ENCODE peak calls at places on chromosomes 16 and 17, in five cellular contexts. E, N, T, O and J are unnamed samples.

GRCh38 chr16:3363793-3364192 is 8.1 kb downstream of the OR2C1 start:
- DNase-seq in O (no peak), N (peak; percentile 85), T (peak; percentile 22), E (no peak), J (peak; percentile 32)

GRCh38 chr17:6936370-6937028 is 59.4 kb upstream of the ALOX12 start:
- DNase-seq in N (no peak), T (no peak), O (no peak), E (peak; percentile 33), J (no peak)

GRCh38 chr17:69672924-69673323 is 258.4 kb downstream of the MAP2K6 start:
- DNase-seq in E (no peak), N (no peak), T (no peak), O (no peak), J (no peak)

GRCh38 chr17:55144518-55144917 is 120.2 kb upstream of the HLF start:
- DNase-seq in O (no peak), N (no peak), E (no peak), T (no peak), J (no peak)

GRCh38 chr16:49311823-49312222 is 30.2 kb upstream of the CBLN1 start:
- DNase-seq in E (no peak), N (no peak), O (no peak), T (no peak), J (no peak)

GRCh38 chr16:65481956-65482355 is 360.1 kb upstream of the CDH11 start:
- DNase-seq in E (no peak), O (no peak), N (no peak), T (no peak), J (no peak)

GRCh38 chr16:89909777-89910716 is 8.6 kb upstream of the MC1R start:
- DNase-seq in T (peak; percentile 42), O (no peak), E (peak; percentile 92), N (peak; percentile 60), J (peak; percentile 80)

GRCh38 chr17:6138761-6139446 is 68.7 kb downstream of the WSCD1 start:
- DNase-seq in T (no peak), E (no peak), O (no peak), N (no peak), J (no peak)

GRCh38 chr17:29722411-29723198 is 99.9 kb upstream of the CORO6 start:
- DNase-seq in T (no peak), N (no peak), E (peak; percentile 39), O (peak; percentile 96), J (peak; percentile 29)

GRCh38 chr17:14359251-14359939 is 58.5 kb downstream of the HS3ST3B1 start:
- DNase-seq in T (no peak), O (peak; percentile 26), N (peak; percentile 52), E (no peak), J (no peak)

GRCh38 chr17:67573987-67574657 is 143.6 kb upstream of the NOL11 start:
- DNase-seq in O (no peak), N (no peak), E (no peak), T (no peak), J (no peak)

GRCh38 chr16:58016841-58017446 is 8.6 kb upstream of the MMP15 start:
- DNase-seq in O (no peak), T (no peak), N (no peak), E (no peak), J (no peak)

GRCh38 chr17:28038802-28039600 is 3.5 kb upstream of the NLK start:
- DNase-seq in O (no peak), N (no peak), E (no peak), T (no peak), J (no peak)

GRCh38 chr16:756428-756827 is 4.1 kb upstream of the MSLN start:
- DNase-seq in N (no peak), O (no peak), T (no peak), E (no peak), J (no peak)

GRCh38 chr16:70696952-70697600 is 11.2 kb upstream of the MTSS2 start:
- DNase-seq in O (no peak), T (no peak), E (no peak), N (no peak), J (no peak)

GRCh38 chr16:70768205-70768580 is 32.8 kb downstream of the VAC14 start:
- DNase-seq in N (no peak), O (no peak), E (no peak), T (no peak), J (no peak)

GRCh38 chr17:64687959-64688358 is 25.9 kb upstream of the SMURF2 start:
- DNase-seq in N (no peak), O (no peak), E (no peak), T (no peak), J (no peak)

GRCh38 chr17:54901230-54901847 is 687 bp downstream of the TOM1L1 start:
- DNase-seq in T (peak; percentile 48), E (peak; percentile 27), N (peak; percentile 16), O (no peak), J (no peak)

GRCh38 chr16:70684146-70685060 is 1.4 kb downstream of the MTSS2 start:
- DNase-seq in E (no peak), T (no peak), O (no peak), N (no peak), J (no peak)

GRCh38 chr17:3647769-3648540 is 11.4 kb downstream of the CTNS start:
- DNase-seq in O (no peak), E (peak; percentile 71), N (peak; percentile 52), T (peak; percentile 7), J (no peak)

GRCh38 chr17:4485676-4486646 is 12.7 kb upstream of the SPNS2 start:
- DNase-seq in T (no peak), O (no peak), E (peak; percentile 65), N (no peak), J (no peak)

GRCh38 chr16:85125570-85126382 is 13.5 kb upstream of the CIBAR2 start:
- DNase-seq in E (no peak), O (no peak), N (no peak), T (no peak), J (no peak)
- TF ChIP-seq ZBTB33 in E (no peak), O (no peak), N (no peak), T (no peak), J (no peak)

DNA sequence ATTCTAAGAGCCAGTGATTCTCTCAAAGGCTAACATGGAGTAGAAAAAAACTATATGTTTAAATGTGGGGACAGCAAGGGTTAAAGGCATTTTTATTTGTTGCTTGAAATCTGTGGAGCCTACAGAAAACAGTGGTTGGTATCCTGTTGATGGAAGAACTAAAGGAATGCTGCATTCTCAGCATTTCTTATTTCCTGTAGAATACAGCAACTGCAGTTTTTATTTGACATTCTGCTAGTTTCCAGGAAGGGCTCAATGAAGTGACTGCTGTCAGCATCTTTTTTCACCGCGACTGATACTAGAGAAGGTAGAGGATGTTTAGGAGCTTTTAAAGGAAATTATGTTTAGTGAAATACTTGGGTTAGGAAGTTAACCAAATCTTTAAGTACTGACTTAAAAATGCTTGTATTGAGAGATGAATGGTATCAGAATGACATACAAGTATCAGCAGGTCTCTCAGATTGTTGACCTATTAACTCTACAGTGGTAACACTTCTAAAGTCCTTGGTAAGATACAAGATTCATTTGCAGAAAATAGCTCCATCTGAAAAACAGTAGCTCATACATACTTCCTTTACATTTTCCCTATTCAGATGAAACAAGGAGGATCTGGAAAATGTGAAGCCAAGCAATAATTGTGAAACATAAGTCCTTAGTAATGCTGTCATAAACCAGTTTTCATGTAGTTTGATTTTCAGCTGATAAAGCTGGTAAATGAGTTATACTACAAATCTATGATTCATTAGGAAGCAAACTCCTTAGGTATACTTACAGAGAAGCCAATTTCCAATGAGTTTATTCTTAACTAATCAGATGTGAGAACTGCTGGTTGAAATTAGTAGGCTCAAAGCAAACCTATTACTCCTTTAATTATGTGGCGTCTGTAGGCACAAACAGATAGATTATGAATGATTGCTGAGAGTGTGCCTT is 15.2 kb downstream of the CLTC start:
- DNase-seq in E (no peak), T (no peak), N (no peak), O (no peak), J (no peak)
- H3K4me2 ChIP-seq in E (peak overlapping the region; percentile 6), T (no peak overlapping the region), N (no peak overlapping the region), O (no peak overlapping the region), J (no peak overlapping the region)

DNA sequence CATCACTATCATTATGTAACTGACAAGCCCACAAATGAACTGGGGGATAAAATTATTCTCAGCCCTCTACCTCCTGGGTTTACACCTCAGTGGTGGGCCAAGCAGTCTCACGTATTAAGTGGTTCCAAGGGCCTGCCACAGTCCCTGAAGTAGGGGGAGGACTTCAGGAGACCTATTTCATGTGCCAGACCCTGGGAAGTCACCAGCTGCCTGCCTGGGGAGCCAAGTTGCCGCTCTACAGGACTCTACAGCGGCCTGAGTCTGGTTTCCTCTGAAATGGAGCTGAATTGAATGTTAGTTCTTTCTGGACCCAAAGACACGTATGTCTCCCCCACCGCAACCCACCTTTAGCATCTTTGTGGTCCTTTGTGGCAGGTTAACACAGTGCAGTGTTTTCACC is 187.0 kb downstream of the IRX3 start:
- DNase-seq in E (no peak), O (no peak), T (no peak), N (no peak), J (no peak)
- TF ChIP-seq ZBTB33 in E (no peak), O (no peak), T (no peak), N (no peak), J (no peak)

GRCh38 chr16:85587763-85588474 is 25.2 kb upstream of the GSE1 start:
- DNase-seq in O (no peak), N (no peak), T (no peak), E (no peak), J (no peak)
- H3K4me2 ChIP-seq in O (no peak overlapping the region), N (no peak overlapping the region), T (no peak overlapping the region), E (no peak overlapping the region), J (peak overlapping the region; percentile 40)

DNA sequence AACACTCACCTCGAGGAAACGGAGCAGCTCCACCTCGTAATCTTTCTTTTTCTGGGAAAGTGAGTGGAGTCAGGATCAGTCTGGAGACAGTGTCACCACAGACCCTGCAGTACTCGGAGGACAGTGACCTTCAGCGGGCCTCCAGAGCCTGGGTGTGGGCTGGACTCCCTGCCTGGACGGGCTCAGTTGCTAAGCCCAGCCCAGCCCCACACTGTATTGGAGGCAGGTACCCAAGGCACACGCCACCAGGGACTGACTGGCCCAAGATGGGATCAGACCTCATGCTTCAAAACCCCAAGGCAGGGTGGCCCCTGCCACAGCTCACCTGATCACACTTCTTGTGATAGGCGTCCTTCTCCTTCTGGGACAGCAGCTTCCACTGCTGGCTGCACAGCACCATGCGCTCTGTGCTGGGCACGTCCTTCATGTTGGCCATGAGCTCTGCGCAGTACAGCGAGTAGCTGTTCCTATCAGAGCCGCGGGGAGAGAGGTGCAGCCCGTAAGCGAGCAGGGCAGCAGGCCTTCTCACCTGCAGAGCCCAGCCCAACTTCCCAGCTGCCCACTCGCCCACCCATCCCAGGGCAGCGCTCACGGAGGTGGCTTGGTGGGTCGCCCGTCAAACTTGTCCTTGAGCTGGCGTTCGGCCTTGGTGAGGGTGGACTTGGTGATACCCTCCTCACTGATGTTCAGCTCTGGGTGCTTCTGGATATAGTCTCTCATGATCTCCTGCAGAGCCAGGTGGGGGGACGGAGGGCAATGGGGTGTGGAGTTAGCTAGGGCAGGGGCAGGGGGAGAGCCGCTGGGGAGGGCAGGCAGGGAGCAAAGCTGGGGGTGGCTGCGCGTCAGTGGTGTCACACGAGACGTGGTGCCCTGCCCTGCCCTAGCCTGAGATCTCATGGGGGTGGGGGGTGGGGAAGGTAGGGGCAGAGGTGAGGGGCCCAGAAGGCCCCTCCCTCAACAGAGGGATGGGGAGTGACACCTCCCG is 7.9 kb downstream of the UBTF start:
- DNase-seq in N (no peak), E (no peak), T (no peak), O (no peak), J (no peak)
- TF ChIP-seq ZBTB33 in N (no peak), E (no peak), T (no peak), O (no peak), J (no peak)